ENCODE peak calls at places on chromosomes 11 and 22, in six cellular contexts. F, H, P, V, W and E are unnamed samples.

GRCh38 chr11:3126207-3126865 is 38.8 kb downstream of the OSBPL5 start:
- DNase-seq in H (peak; percentile 34), P (peak; percentile 68), V (no peak), F (peak; percentile 84), W (peak; percentile 91), E (peak; percentile 65)

GRCh38 chr11:23789938-23790371 is 706.9 kb upstream of the LUZP2 start:
- DNase-seq in W (peak; percentile 39), F (no peak), H (no peak), P (no peak), V (no peak), E (no peak)

GRCh38 chr11:17395978-17396377 is 7.5 kb upstream of the KCNJ11 start:
- DNase-seq in F (no peak), P (no peak), W (no peak), H (no peak), V (no peak), E (no peak)

GRCh38 chr11:569273-569885 is 6.9 kb upstream of the PHRF1 start:
- DNase-seq in F (peak; percentile 79), V (no peak), W (peak; percentile 64), H (no peak), P (no peak), E (no peak)

GRCh38 chr11:31786996-31787685 is 24.0 kb downstream of the PAX6 start:
- DNase-seq in P (no peak), W (no peak), H (no peak), F (no peak), V (no peak), E (no peak)

GRCh38 chr11:125902927-125903752 is at the start of gene PUS3:
- DNase-seq in H (peak; percentile 90), W (peak; percentile 92), P (peak; percentile 84), F (peak; percentile 96), V (peak; percentile 80), E (peak; percentile 95)

GRCh38 chr11:3723014-3723708 is 52.0 kb upstream of the CHRNA10 start:
- DNase-seq in W (no peak), F (no peak), H (no peak), V (no peak), P (no peak), E (no peak)

GRCh38 chr11:123122341-123122740 is 60.4 kb upstream of the HSPA8 start:
- DNase-seq in H (no peak), F (no peak), P (no peak), V (no peak), W (no peak), E (no peak)

GRCh38 chr11:85595285-85595884 is 31.8 kb downstream of the DLG2 start:
- DNase-seq in V (no peak), H (no peak), F (no peak), P (no peak), W (no peak), E (no peak)

GRCh38 chr11:59144096-59144495 is 1.4 kb downstream of the FAM111A start:
- DNase-seq in H (no peak), W (no peak), P (no peak), V (no peak), F (no peak), E (no peak)

GRCh38 chr11:90286640-90287039 is 63.8 kb upstream of the CHORDC1 start:
- DNase-seq in F (no peak), V (no peak), H (no peak), W (no peak), P (no peak), E (no peak)

GRCh38 chr11:36056160-36056751 is 112.4 kb downstream of the LDLRAD3 start:
- DNase-seq in W (no peak), P (no peak), H (peak; percentile 41), V (peak; percentile 47), F (no peak), E (no peak)

GRCh38 chr22:32648486-32648885 is 153.0 kb upstream of the TIMP3 start:
- DNase-seq in H (no peak), V (no peak), P (no peak), F (no peak), W (no peak), E (no peak)

GRCh38 chr22:32649515-32650200 is 151.8 kb upstream of the TIMP3 start:
- DNase-seq in H (no peak), F (no peak), P (no peak), V (no peak), W (no peak), E (no peak)

GRCh38 chr22:32643246-32643645 is 158.3 kb upstream of the TIMP3 start:
- DNase-seq in H (no peak), W (no peak), F (no peak), P (no peak), V (no peak), E (no peak)

GRCh38 chr22:32646476-32646875 is 155.0 kb upstream of the TIMP3 start:
- DNase-seq in F (no peak), H (no peak), P (no peak), W (no peak), V (no peak), E (no peak)

DNA sequence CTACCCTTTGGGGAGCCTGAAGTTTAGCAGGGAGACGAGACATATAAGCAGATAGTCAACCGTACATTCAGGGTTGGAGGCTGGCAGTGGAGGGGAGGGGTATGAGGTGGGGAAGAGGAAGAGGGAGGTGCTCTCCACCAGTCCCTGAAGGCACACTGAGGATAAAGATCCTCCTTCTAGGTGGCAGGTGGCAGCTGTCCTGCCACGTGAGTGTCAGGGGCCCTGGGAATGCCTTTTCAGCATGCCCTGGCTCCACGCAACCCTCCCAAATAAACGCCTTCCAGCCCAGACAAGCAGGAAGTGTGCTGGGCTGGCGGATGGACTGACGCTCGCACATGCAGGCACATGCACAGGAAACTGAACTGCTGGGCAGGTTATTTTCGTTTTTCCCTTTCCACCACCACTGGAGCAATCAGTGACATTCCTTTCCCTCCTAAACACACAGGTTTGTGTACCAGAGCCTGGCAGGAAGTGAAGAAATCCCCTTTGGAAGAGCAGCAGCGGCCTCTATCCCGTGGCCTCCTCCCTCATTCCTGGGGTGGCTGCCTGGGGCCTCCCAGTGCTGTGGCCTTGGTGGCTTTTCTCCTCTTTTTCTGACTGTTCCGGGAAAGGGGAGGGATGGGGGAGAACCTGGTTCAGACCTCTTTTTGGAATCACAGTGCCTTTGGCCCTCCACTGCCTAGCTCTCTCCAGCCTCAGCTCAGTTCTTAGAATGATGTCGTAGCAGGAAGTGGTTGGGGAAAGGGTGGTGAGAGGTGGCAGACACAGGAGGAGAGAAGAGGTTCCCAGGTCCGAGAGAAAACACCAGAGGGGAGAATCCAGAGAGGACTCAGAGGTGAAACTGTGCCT is 157.0 kb upstream of the TIMP3 start:
- DNase-seq in F (peak; percentile 90), W (peak; percentile 56), P (peak; percentile 89), V (no peak), H (no peak), E (peak; percentile 73)
- TF ChIP-seq CTCF in F (no peak), W (no peak), P (no peak), V (no peak), H (no peak), E (no peak)

GRCh38 chr22:36963302-36963701 is 49.9 kb downstream of the CSF2RB start:
- DNase-seq in V (no peak), F (no peak), H (no peak), P (no peak), W (no peak), E (no peak)
- TF ChIP-seq CTCF in V (no peak), F (no peak), H (no peak), P (no peak), W (no peak), E (no peak)

DNA sequence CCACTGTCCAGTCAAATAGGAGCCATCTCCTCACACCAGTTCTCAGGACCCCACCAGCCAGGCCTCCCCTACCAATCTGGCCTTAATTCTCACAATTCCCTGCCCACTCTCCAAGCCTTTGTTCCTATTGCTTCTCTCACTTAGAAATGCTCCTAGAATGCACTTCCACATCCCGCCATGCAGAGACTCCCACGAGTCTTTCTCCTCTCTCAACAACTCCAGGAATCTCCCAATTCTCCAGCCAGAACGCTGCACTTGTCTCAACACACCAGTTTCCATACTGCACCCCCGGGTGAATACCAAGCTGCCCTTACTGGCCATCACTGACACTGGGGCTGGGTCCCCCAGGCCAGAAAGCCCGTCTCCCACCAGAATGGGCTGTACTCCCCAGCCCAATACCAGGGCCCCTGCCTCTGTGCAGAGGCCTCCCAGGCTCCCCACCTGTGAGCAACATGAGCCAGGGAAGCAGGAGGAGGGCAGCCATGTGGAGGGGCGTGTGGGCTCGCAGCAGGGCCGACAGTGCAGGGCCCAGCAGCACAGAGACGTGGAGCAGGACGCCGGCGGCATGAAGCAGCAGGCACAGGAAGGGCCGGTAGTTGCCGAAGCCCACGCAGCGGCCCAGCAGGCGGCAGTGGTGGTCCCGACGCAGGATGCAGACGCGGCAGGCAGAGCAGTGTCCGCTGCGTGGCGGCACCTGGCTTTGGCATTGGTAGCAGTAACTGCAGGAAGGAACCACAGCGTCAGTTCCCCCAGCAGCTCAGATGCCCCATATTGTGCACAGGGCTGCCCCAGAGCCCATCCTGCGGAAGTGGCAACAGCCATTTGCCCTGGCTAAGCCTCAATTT is 2.4 kb downstream of the ZDHHC24 start:
- DNase-seq in H (peak; percentile 70), V (peak; percentile 36), P (no peak), F (peak; percentile 87), W (peak; percentile 53), E (peak; percentile 66)
- TF ChIP-seq CTCF in H (peak; percentile 36), V (peak; percentile 43), P (peak; percentile 33), F (peak; percentile 32), W (no peak), E (peak; percentile 53)

GRCh38 chr11:27717377-27717776 is 17.1 kb upstream of the BDNF start:
- DNase-seq in W (no peak), F (no peak), P (no peak), V (no peak), H (no peak), E (no peak)
- TF ChIP-seq CTCF in W (no peak), F (no peak), P (no peak), V (peak; percentile 59), H (peak; percentile 31), E (no peak)

GRCh38 chr11:69437001-69437875 is 44.2 kb upstream of the LINC01488 start:
- DNase-seq in F (peak; percentile 87), V (no peak), W (no peak), P (no peak), H (peak; percentile 60), E (peak; percentile 84)
- TF ChIP-seq CTCF in F (no peak), V (no peak), W (no peak), P (no peak), H (no peak), E (no peak)

GRCh38 chr22:43342347-43343261 is 568 bp downstream of the SCUBE1 start:
- DNase-seq in P (no peak), H (peak; percentile 45), V (no peak), W (no peak), F (no peak), E (no peak)
- TF ChIP-seq CTCF in P (no peak), H (no peak), V (no peak), W (no peak), F (no peak), E (no peak)

GRCh38 chr22:31561238-31561887 is 65.0 kb downstream of the SFI1 start:
- DNase-seq in V (peak; percentile 54), H (peak; percentile 79), P (peak; percentile 74), F (peak; percentile 76), W (peak; percentile 86), E (peak; percentile 75)
- TF ChIP-seq CTCF in V (peak; percentile 77), H (peak; percentile 75), P (peak; percentile 70), F (peak; percentile 76), W (peak; percentile 41), E (peak; percentile 73)

GRCh38 chr11:65859134-65859811 is 960 bp upstream of the MUS81 start:
- DNase-seq in W (peak; percentile 98), P (peak; percentile 99), H (peak; percentile 99), V (peak; percentile 96), F (peak; percentile 100), E (peak; percentile 100)
- TF ChIP-seq CTCF in W (no peak), P (peak; percentile 32), H (no peak), V (peak; percentile 34), F (peak; percentile 0), E (peak; percentile 37)